ENCODE peak calls at places on chromosomes 2 and 18, in eight cellular contexts. W is right cardiac atrium; G is CD4-positive, alpha-beta memory T cell; P is lung; M is colonic mucosa; E is psoas muscle; Z is left ventricle myocardium inferior; H is cardiac muscle cell. B is an unnamed sample.

GRCh38 chr18:78911751-78912283 is 67.8 kb upstream of the SALL3 start:
- DNase-seq in H (no peak), M (no peak), G (no peak), P (no peak), E (no peak), W (no peak), Z (no peak), B (no peak)

GRCh38 chr2:111045771-111046444 is 74.8 kb upstream of the BCL2L11 start:
- DNase-seq in H (no peak), M (peak; percentile 16), Z (no peak), P (no peak), W (no peak), E (no peak), G (no peak), B (no peak)

GRCh38 chr2:197599285-197599965 is 76.0 kb downstream of the RFTN2 start:
- DNase-seq in M (no peak), W (peak; percentile 39), G (peak; percentile 25), H (no peak), P (peak; percentile 39), E (no peak), Z (no peak), B (no peak)

GRCh38 chr2:119487434-119488244 is 36.6 kb downstream of the SCTR start:
- DNase-seq in H (peak; percentile 21), Z (no peak), G (no peak), E (no peak), M (peak; percentile 91), P (peak; percentile 76), W (no peak), B (no peak)

GRCh38 chr2:24454258-24454657 is 36.8 kb upstream of the NCOA1 start:
- DNase-seq in H (no peak), E (no peak), Z (no peak), P (no peak), M (no peak), W (no peak), G (no peak), B (no peak)

GRCh38 chr2:8863331-8863953 is 26.0 kb upstream of the KIDINS220 start:
- DNase-seq in W (no peak), P (no peak), M (no peak), Z (no peak), H (no peak), G (no peak), E (no peak), B (no peak)

GRCh38 chr18:47893939-47894699 is 36.3 kb downstream of the SMAD2 start:
- DNase-seq in P (no peak), H (peak; percentile 92), E (no peak), M (no peak), W (no peak), G (no peak), Z (no peak), B (no peak)

GRCh38 chr2:75464348-75464946 is 96.3 kb downstream of the EVA1A start:
- DNase-seq in M (no peak), G (no peak), E (no peak), Z (no peak), W (no peak), P (no peak), H (peak; percentile 28), B (no peak)

GRCh38 chr18:26088482-26088881 is 1.9 kb downstream of the SS18 start:
- DNase-seq in Z (no peak), P (no peak), E (no peak), W (no peak), H (no peak), G (no peak), M (no peak), B (no peak)

GRCh38 chr2:154844513-154844912 is 146.0 kb downstream of the KCNJ3 start:
- DNase-seq in M (no peak), W (no peak), E (no peak), G (no peak), Z (no peak), H (no peak), P (no peak), B (no peak)

GRCh38 chr2:233940376-233941276 is 23.5 kb downstream of the TRPM8 start:
- DNase-seq in W (no peak), E (no peak), Z (no peak), P (no peak), M (peak; percentile 19), H (no peak), G (no peak), B (no peak)

GRCh38 chr18:8139127-8139591 is 470.1 kb upstream of the RAB12 start:
- DNase-seq in E (no peak), G (no peak), Z (peak; percentile 32), M (no peak), P (no peak), W (peak; percentile 71), H (no peak), B (no peak)

GRCh38 chr2:204195498-204195897 is 258.9 kb downstream of the ICOS start:
- DNase-seq in E (no peak), P (no peak), M (no peak), G (no peak), Z (no peak), H (no peak), W (no peak), B (no peak)

GRCh38 chr2:178716394-178716793 is 90.8 kb downstream of the TTN start:
- DNase-seq in E (no peak), M (no peak), P (no peak), W (no peak), G (no peak), Z (no peak), H (no peak), B (no peak)
- H3K9me3 ChIP-seq in E (no peaks in the 10 kb centered on the region), M (no peaks in the 10 kb centered on the region), P (no peaks in the 10 kb centered on the region), W (no peaks in the 10 kb centered on the region), G (no peaks in the 10 kb centered on the region), Z (no peaks in the 10 kb centered on the region), H (no peaks in the 10 kb centered on the region), B (no peaks in the 10 kb centered on the region)

DNA sequence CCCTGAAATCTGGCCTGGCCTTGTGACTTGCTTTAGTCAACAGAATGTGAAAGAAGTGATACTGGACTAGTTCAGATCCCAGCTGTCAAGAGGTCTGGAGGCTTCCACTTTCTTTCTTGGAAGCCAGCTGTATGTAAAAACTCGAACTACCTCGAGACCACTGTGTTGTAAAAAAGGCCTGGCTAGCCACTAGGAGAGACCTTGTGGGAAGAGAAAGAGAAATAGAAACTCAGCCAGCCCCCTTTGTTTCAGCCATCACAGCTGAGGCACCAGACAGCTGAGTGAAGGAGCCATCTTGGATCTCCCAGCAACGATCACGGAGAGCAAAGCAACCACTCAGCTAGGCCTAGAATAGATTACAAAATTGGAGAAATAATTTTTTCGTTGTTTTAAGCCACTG is 324.9 kb upstream of the TCF4 start:
- DNase-seq in M (no peak), Z (no peak), H (no peak), P (no peak), E (no peak), G (no peak), W (no peak), B (no peak)
- H3K9me3 ChIP-seq in M (no peaks in the 10 kb centered on the region), Z (no peaks in the 10 kb centered on the region), H (no peaks in the 10 kb centered on the region), P (no peaks in the 10 kb centered on the region), E (no peaks in the 10 kb centered on the region), G (no peaks in the 10 kb centered on the region), W (no peaks in the 10 kb centered on the region), B (no peaks in the 10 kb centered on the region)

DNA sequence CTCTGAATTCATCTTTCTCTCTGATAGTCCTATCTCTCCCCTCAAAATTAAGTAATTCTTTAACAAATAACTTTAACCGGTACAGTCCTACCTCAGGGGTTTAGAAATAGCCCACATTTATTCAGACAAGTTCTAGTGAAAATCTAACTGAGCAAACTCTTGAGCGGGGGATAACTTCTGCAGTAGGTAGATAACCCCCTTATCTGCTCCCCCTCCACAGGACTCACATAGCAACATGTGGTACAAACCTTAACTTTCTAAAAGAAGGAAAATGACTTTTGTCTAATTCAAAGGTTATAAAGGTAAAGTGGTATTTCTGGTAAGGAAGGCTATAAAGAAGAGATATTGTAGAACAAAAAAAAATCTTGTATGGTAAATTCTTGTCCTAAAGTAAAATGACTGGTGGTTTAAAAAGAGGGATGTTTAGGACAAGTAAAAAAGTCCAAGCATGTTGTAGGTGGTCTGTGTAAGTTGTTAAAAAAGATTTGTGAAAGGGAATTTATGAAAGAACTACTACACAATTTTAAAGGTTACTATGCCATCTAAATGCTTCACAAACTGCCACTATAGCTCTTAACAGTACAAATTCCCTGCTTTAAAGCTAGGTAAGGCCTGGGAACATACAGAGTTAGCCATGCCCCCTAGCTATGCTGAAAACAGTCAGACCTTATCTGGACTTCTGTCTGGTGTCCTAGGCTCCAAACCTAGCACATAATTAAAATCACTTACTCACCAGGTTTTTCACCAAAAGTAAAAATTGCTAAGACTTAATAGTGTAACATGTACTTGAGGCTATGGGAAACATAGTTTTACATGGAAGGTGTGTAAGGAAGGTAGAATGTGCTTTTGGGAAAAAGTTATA is 8.1 kb upstream of the RPIA start:
- DNase-seq in W (no peak), H (no peak), G (no peak), M (no peak), P (no peak), Z (no peak), E (no peak), B (no peak)
- H3K9me3 ChIP-seq in W (no peaks in the 10 kb centered on the region), H (no peaks in the 10 kb centered on the region), G (no peaks in the 10 kb centered on the region), M (no peaks in the 10 kb centered on the region), P (no peaks in the 10 kb centered on the region), Z (peaks cover 12% of the 10 kb centered on the region), E (no peaks in the 10 kb centered on the region), B (no peaks in the 10 kb centered on the region)

GRCh38 chr2:44778671-44779476 is 162.6 kb upstream of the SIX3 start:
- DNase-seq in M (no peak), Z (no peak), H (no peak), P (no peak), G (no peak), E (no peak), W (no peak), B (no peak)
- H3K9me3 ChIP-seq in M (no peaks in the 10 kb centered on the region), Z (peaks cover 34% of the 10 kb centered on the region), H (no peaks in the 10 kb centered on the region), P (peaks cover 6% of the 10 kb centered on the region), G (no peaks in the 10 kb centered on the region), E (no peaks in the 10 kb centered on the region), W (no peaks in the 10 kb centered on the region), B (no peaks in the 10 kb centered on the region)

B was measured in T-helper 17 cell.